ENCODE peak calls at places on chromosomes 13 and 19, in seven cellular contexts. R is heart left ventricle; U is fibroblast of mammary gland; T is fibroblast of the aortic adventitia; Z is effector memory CD4-positive, alpha-beta T cell; X is CD8-positive, alpha-beta T cell; N is sigmoid colon. F is an unnamed sample.

GRCh38 chr13:31848621-31849020 is 109.3 kb downstream of the RXFP2 start:
- DNase-seq in R (no peak), U (no peak), T (no peak), Z (no peak), X (no peak), N (no peak), F (no peak)

GRCh38 chr13:102466836-102467235 is 65.0 kb upstream of the FGF14 start:
- DNase-seq in R (no peak), U (no peak), T (no peak), Z (no peak), X (no peak), N (no peak), F (no peak)

GRCh38 chr13:37106642-37107041 is 1.2 kb upstream of the CSNK1A1L start:
- DNase-seq in R (no peak), U (no peak), T (no peak), Z (no peak), X (no peak), N (no peak), F (no peak)

GRCh38 chr19:710767-711166 is 2.0 kb downstream of the PALM start:
- DNase-seq in R (no peak), U (no peak), T (peak; percentile 25), Z (no peak), X (no peak), N (no peak), F (no peak)

GRCh38 chr19:16062789-16063188 is 13.5 kb upstream of the TPM4 start:
- DNase-seq in R (peak; percentile 55), U (no peak), T (peak; percentile 39), Z (peak; percentile 46), X (peak; percentile 51), N (no peak), F (no peak)

GRCh38 chr13:49308104-49308875 is 60.6 kb downstream of the CDADC1 start:
- DNase-seq in R (peak; percentile 74), U (peak; percentile 94), T (peak; percentile 87), Z (no peak), X (no peak), N (peak; percentile 98), F (no peak)

GRCh38 chr19:42255766-42256750 is 1.1 kb upstream of the ERF start:
- DNase-seq in R (peak; percentile 79), U (peak; percentile 44), T (peak; percentile 64), Z (no peak), X (no peak), N (peak; percentile 84), F (no peak)

GRCh38 chr19:33644284-33644836 is 22.6 kb downstream of the CHST8 start:
- DNase-seq in R (no peak), U (no peak), T (no peak), Z (no peak), X (no peak), N (no peak), F (no peak)

GRCh38 chr19:57566396-57567256 is 7.0 kb upstream of the ZNF550 start:
- DNase-seq in R (no peak), U (peak; percentile 62), T (peak; percentile 38), Z (no peak), X (no peak), N (no peak), F (peak; percentile 54)

GRCh38 chr19:3968556-3969434 is 2.1 kb downstream of the DAPK3 start:
- DNase-seq in R (peak; percentile 96), U (peak; percentile 98), T (peak; percentile 99), Z (no peak), X (no peak), N (peak; percentile 98), F (peak; percentile 14)

GRCh38 chr13:46124967-46125933 is 20.4 kb upstream of the CPB2 start:
- DNase-seq in R (no peak), U (no peak), T (no peak), Z (no peak), X (no peak), N (no peak), F (peak; percentile 40)

GRCh38 chr13:31101511-31102170 is 60.1 kb downstream of the HSPH1 start:
- DNase-seq in R (peak; percentile 58), U (no peak), T (no peak), Z (no peak), X (no peak), N (no peak), F (no peak)

GRCh38 chr19:5287066-5287465 is 53.5 kb downstream of the PTPRS start:
- DNase-seq in R (no peak), U (no peak), T (no peak), Z (no peak), X (no peak), N (no peak), F (no peak)

GRCh38 chr13:71979616-71980015 is 112.6 kb upstream of the DACH1 start:
- DNase-seq in R (no peak), U (no peak), T (no peak), Z (no peak), X (no peak), N (no peak), F (peak; percentile 9)

GRCh38 chr19:28492616-28493015 is 720.3 kb downstream of the UQCRFS1 start:
- DNase-seq in R (no peak), U (no peak), T (no peak), Z (no peak), X (no peak), N (peak; percentile 27), F (no peak)

GRCh38 chr13:95176611-95177259 is 124.5 kb downstream of the ABCC4 start:
- DNase-seq in R (no peak), U (peak; percentile 15), T (peak; percentile 75), Z (no peak), X (peak; percentile 38), N (no peak), F (no peak)

GRCh38 chr13:22012676-22013075 is 341.8 kb downstream of the FGF9 start:
- DNase-seq in R (no peak), U (no peak), T (no peak), Z (no peak), X (no peak), N (no peak), F (no peak)

GRCh38 chr13:111449041-111449440 is 128.6 kb downstream of the TEX29 start:
- DNase-seq in R (no peak), U (no peak), T (no peak), Z (no peak), X (no peak), N (no peak), F (no peak)

GRCh38 chr19:6392219-6393073 is 518 bp downstream of the GTF2F1 start:
- DNase-seq in R (no peak), U (no peak), T (no peak), Z (no peak), X (no peak), N (no peak), F (no peak)

GRCh38 chr13:48412881-48413351 is at the start of gene LPAR6:
- DNase-seq in R (peak; percentile 50), U (peak; percentile 80), T (peak; percentile 79), Z (no peak), X (no peak), N (no peak), F (peak; percentile 37)

GRCh38 chr19:35856546-35857149 is at the start of gene KIRREL2:
- DNase-seq in R (no peak), U (no peak), T (no peak), Z (no peak), X (peak; percentile 10), N (no peak), F (peak; percentile 49)
- H3K4me3 ChIP-seq in R (peak within 1 kb of the TSS; percentile 23), U (peak within 1 kb of the TSS; percentile 24), T (peak within 1 kb of the TSS; percentile 50), Z (peak within 1 kb of the TSS; percentile 44), X (peak within 1 kb of the TSS; percentile 71), N (peak within 1 kb of the TSS; percentile 18), F (peak within 1 kb of the TSS; percentile 80)

GRCh38 chr19:1855828-1856255 is 7.5 kb downstream of the KLF16 start:
- DNase-seq in R (no peak), U (no peak), T (peak; percentile 37), Z (no peak), X (no peak), N (no peak), F (no peak)
- H3K4me3 ChIP-seq in R (peak overlapping the region; percentile 38), U (no peak overlapping the region), T (peak overlapping the region; percentile 60), Z (peak overlapping the region; percentile 60), X (peak overlapping the region; percentile 85), N (peak overlapping the region; percentile 44), F (peak overlapping the region; percentile 52)

GRCh38 chr19:53177986-53178385 is 15.2 kb downstream of the ZNF665 start:
- DNase-seq in R (no peak), U (no peak), T (no peak), Z (no peak), X (no peak), N (no peak), F (no peak)

DNA sequence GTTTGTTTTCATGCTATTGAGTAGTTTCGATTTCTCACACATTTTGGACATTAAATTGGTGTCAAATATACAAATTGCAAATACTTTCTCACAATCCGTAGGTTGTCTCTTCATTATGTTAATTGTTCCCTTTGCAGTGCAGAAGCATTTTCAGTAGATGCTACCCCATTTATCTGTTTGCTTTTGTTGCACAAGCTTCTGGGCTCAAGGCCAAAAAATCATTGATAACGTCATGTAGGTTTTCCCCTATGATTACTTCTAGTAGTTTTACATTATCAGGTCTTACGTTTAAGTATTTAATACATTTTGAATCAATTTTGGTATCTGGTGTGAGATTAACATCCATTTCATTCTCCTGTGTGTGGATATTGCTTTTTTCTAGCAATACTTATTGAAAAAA is 14.0 kb upstream of the ZNF347 start:
- DNase-seq in R (no peak), U (peak; percentile 49), T (peak; percentile 8), Z (no peak), X (no peak), N (no peak), F (no peak)
- H3K4me3 ChIP-seq in R (no peak overlapping the region), U (no peak overlapping the region), T (no peak overlapping the region), Z (no peak overlapping the region), X (no peak overlapping the region), N (no peak overlapping the region), F (no peak overlapping the region)

GRCh38 chr13:99955747-99956472 is 15.7 kb downstream of the ZIC5 start:
- DNase-seq in R (no peak), U (peak; percentile 43), T (peak; percentile 51), Z (no peak), X (no peak), N (no peak), F (no peak)
- H3K4me3 ChIP-seq in R (peak overlapping the region; percentile 14), U (peak overlapping the region; percentile 3), T (peak overlapping the region; percentile 37), Z (peak overlapping the region; percentile 22), X (no peak overlapping the region), N (no peak overlapping the region), F (no peak overlapping the region)

DNA sequence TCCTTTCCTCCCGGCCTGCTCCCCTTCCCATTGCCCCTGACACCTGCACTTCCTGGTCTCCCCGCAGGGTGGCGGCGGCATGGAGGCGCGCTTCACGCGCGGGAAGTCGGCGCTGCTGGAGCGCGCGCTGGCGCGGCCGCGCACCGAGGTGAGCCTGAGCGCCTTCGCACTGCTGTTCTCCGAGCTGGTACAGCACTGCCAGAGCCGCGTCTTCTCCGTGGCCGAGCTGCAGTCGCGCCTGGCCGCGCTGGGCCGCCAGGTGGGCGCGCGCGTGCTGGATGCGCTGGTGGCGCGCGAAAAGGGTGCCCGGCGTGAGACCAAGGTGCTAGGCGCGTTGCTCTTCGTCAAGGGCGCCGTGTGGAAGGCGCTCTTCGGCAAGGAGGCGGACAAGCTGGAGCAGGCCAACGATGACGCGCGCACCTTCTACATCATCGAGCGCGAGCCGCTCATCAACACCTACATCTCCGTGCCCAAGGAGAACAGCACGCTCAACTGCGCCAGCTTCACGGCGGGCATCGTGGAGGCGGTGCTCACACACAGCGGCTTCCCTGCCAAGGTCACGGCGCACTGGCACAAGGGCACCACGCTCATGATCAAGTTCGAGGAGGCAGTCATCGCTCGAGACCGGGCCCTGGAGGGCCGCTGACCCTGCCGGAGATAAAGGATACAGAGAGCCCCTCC is 1.7 kb downstream of the TRAPPC5 start:
- DNase-seq in R (no peak), U (no peak), T (no peak), Z (no peak), X (no peak), N (no peak), F (no peak)
- H3K4me3 ChIP-seq in R (peak overlapping the region; percentile 100), U (peak overlapping the region; percentile 84), T (peak overlapping the region; percentile 89), Z (peak overlapping the region; percentile 99), X (peak overlapping the region; percentile 92), N (peak overlapping the region; percentile 98), F (peak overlapping the region; percentile 87)